ENCODE peak calls at places on chromosomes 6 and 20, in seven cellular contexts. I is A172; H is activated CD4-positive, CD25-positive, alpha-beta regulatory T cell treated with anti-CD3 and anti-CD28 coated beads, Interleukin-2, amount 50 U/mL, for 72 hours; D is stimulated activated CD4-positive, alpha-beta T cell treated with anti-CD3 and anti-CD28 coated beads, Interleukin-2, amount 100 ng/mL, for 48 hours; T is upper lobe of left lung; V is NCI-H1092; Y is tibial artery. X is an unnamed sample.

GRCh38 chr6:83180396-83180950 is 12.6 kb downstream of the PGM3 start:
- DNase-seq in V (no peak), H (no peak), I (no peak), D (no peak), Y (no peak), T (no peak), X (no peak)

GRCh38 chr20:57582432-57583288 is 21.8 kb downstream of the PCK1 start:
- DNase-seq in D (no peak), V (no peak), H (no peak), T (no peak), I (no peak), Y (peak; percentile 74), X (no peak)

GRCh38 chr6:4844108-4844507 is 67.9 kb downstream of the CDYL start:
- DNase-seq in V (no peak), Y (no peak), I (no peak), T (no peak), H (peak; percentile 37), D (peak; percentile 14), X (no peak)

GRCh38 chr20:58639182-58640146 is 11.6 kb upstream of the STX16 start:
- DNase-seq in Y (peak; percentile 5), I (no peak), D (no peak), H (no peak), V (no peak), T (no peak), X (no peak)

GRCh38 chr6:97294451-97294850 is 11.4 kb upstream of the MMS22L start:
- DNase-seq in T (no peak), D (no peak), I (peak; percentile 3), V (no peak), Y (no peak), H (no peak), X (peak; percentile 44)

GRCh38 chr6:121755500-121755899 is 320.1 kb downstream of the GJA1 start:
- DNase-seq in T (no peak), H (no peak), Y (no peak), I (no peak), D (no peak), V (no peak), X (no peak)

GRCh38 chr6:159460476-159460875 is 232.6 kb downstream of the SOD2 start:
- DNase-seq in I (no peak), T (no peak), H (no peak), D (no peak), V (no peak), Y (no peak), X (no peak)

GRCh38 chr20:3547906-3548305 is 77.1 kb downstream of the ATRN start:
- DNase-seq in D (no peak), V (no peak), I (no peak), Y (no peak), T (no peak), H (no peak), X (no peak)

GRCh38 chr6:130993292-130993765 is 69.7 kb downstream of the EPB41L2 start:
- DNase-seq in I (peak; percentile 52), D (no peak), H (no peak), V (no peak), T (no peak), Y (no peak), X (no peak)

X was measured in astrocyte of the cerebellum.